ENCODE peak calls at places on chromosomes 6 and 20, in eight cellular contexts. I is stimulated activated CD4-positive, alpha-beta T cell treated with anti-CD3 and anti-CD28 coated beads, Interleukin-1b, Interleukin-23, amount 100 ng/mL, for 24 hours; E is PC-9; R is substantia nigra; Y is stimulated activated naive CD4-positive, alpha-beta T cell; X is activated T-cell treated with anti-CD3 and anti-CD28 coated beads, Interleukin-2, amount 50 U/mL, for 24 hours; G is left lobe of liver; L is HFF-Myc. P is an unnamed sample.

GRCh38 chr6:137313928-137314855 is 95.0 kb upstream of the IFNGR1 start:
- DNase-seq in I (peak; percentile 48), E (peak; percentile 23), R (peak; percentile 51), Y (peak; percentile 47), X (peak; percentile 75), G (peak; percentile 55), L (peak; percentile 27), P (peak; percentile 40)

GRCh38 chr20:23889775-23890187 is 10.2 kb upstream of the CST5 start:
- DNase-seq in I (peak; percentile 32), E (peak; percentile 83), R (peak; percentile 41), Y (peak; percentile 29), X (peak; percentile 66), G (peak; percentile 70), L (peak; percentile 17), P (peak; percentile 24)

GRCh38 chr6:139647001-139647400 is 272.6 kb upstream of the CITED2 start:
- DNase-seq in I (no peak), E (no peak), R (no peak), Y (no peak), X (no peak), G (no peak), L (no peak), P (no peak)

GRCh38 chr6:87907521-87907920 is 140.1 kb upstream of the SPACA1 start:
- DNase-seq in I (no peak), E (no peak), R (no peak), Y (no peak), X (no peak), G (no peak), L (no peak), P (no peak)

GRCh38 chr20:47031028-47031427 is 136.4 kb downstream of the EYA2 start:
- DNase-seq in I (no peak), E (no peak), R (no peak), Y (no peak), X (no peak), G (no peak), L (no peak), P (no peak)

GRCh38 chr20:33640287-33640686 is 21.8 kb upstream of the C20orf144 start:
- DNase-seq in I (no peak), E (no peak), R (no peak), Y (no peak), X (no peak), G (no peak), L (no peak), P (no peak)

GRCh38 chr20:38536310-38536709 is 44.7 kb upstream of the ADIG start:
- DNase-seq in I (no peak), E (no peak), R (no peak), Y (no peak), X (no peak), G (no peak), L (peak; percentile 22), P (no peak)

GRCh38 chr6:100719883-100720682 is 161.0 kb downstream of the ASCC3 start:
- DNase-seq in I (no peak), E (no peak), R (no peak), Y (no peak), X (no peak), G (no peak), L (peak; percentile 4), P (no peak)

GRCh38 chr20:24938498-24938897 is 10.6 kb upstream of the CST7 start:
- DNase-seq in I (no peak), E (no peak), R (no peak), Y (no peak), X (no peak), G (no peak), L (no peak), P (no peak)

GRCh38 chr6:135693971-135694370 is 157.5 kb upstream of the PDE7B start:
- DNase-seq in I (no peak), E (no peak), R (no peak), Y (no peak), X (no peak), G (no peak), L (no peak), P (no peak)

GRCh38 chr20:8043687-8044278 is 24.2 kb upstream of the TMX4 start:
- DNase-seq in I (no peak), E (peak; percentile 12), R (no peak), Y (no peak), X (no peak), G (no peak), L (peak; percentile 35), P (no peak)

GRCh38 chr20:39309458-39309857 is 347.3 kb downstream of the DHX35 start:
- DNase-seq in I (no peak), E (no peak), R (no peak), Y (no peak), X (no peak), G (no peak), L (no peak), P (no peak)

GRCh38 chr6:44309631-44310030 is 3.5 kb downstream of the AARS2 start:
- DNase-seq in I (no peak), E (no peak), R (no peak), Y (no peak), X (no peak), G (no peak), L (no peak), P (no peak)

GRCh38 chr20:9460518-9460917 is 53.9 kb upstream of the LAMP5 start:
- DNase-seq in I (no peak), E (peak; percentile 23), R (no peak), Y (no peak), X (no peak), G (no peak), L (no peak), P (no peak)

GRCh38 chr6:159654483-159655098 is 38.5 kb downstream of the SOD2 start:
- DNase-seq in I (no peak), E (no peak), R (no peak), Y (no peak), X (no peak), G (no peak), L (peak; percentile 39), P (no peak)

GRCh38 chr20:21395666-21396044 is 1.7 kb downstream of the NKX2-4 start:
- DNase-seq in I (no peak), E (no peak), R (no peak), Y (peak; percentile 41), X (peak; percentile 65), G (no peak), L (no peak), P (no peak)

GRCh38 chr20:10200329-10200728 is 18.3 kb upstream of the SNAP25 start:
- DNase-seq in I (no peak), E (no peak), R (no peak), Y (no peak), X (no peak), G (no peak), L (no peak), P (no peak)

GRCh38 chr6:116557863-116558262 is 4.3 kb downstream of the CALHM4 start:
- DNase-seq in I (no peak), E (peak; percentile 60), R (no peak), Y (no peak), X (no peak), G (no peak), L (peak; percentile 97), P (no peak)

GRCh38 chr20:17504326-17504897 is 26.8 kb downstream of the BFSP1 start:
- DNase-seq in I (no peak), E (peak; percentile 17), R (no peak), Y (no peak), X (peak; percentile 57), G (peak; percentile 52), L (no peak), P (no peak)

GRCh38 chr6:2133718-2134310 is 111.6 kb downstream of the GMDS start:
- DNase-seq in I (no peak), E (no peak), R (no peak), Y (no peak), X (no peak), G (no peak), L (no peak), P (no peak)

GRCh38 chr6:26088344-26088743 is 1.1 kb downstream of the HFE start:
- DNase-seq in I (no peak), E (no peak), R (no peak), Y (no peak), X (no peak), G (no peak), L (no peak), P (no peak)

GRCh38 chr6:7673063-7673536 is 52.8 kb upstream of the BMP6 start:
- DNase-seq in I (no peak), E (peak; percentile 83), R (no peak), Y (no peak), X (no peak), G (no peak), L (peak; percentile 29), P (no peak)

GRCh38 chr6:14905201-14905600 is 340.7 kb upstream of the JARID2 start:
- DNase-seq in I (no peak), E (no peak), R (no peak), Y (no peak), X (no peak), G (no peak), L (no peak), P (no peak)

GRCh38 chr6:151257984-151258445 is 18.2 kb downstream of the AKAP12 start:
- DNase-seq in I (no peak), E (no peak), R (no peak), Y (no peak), X (no peak), G (no peak), L (no peak), P (no peak)

GRCh38 chr20:33009214-33010132 is 2.0 kb downstream of the BPIFB2 start:
- DNase-seq in I (no peak), E (no peak), R (no peak), Y (no peak), X (no peak), G (no peak), L (no peak), P (no peak)

GRCh38 chr6:45886776-45887175 is 128.9 kb downstream of the CLIC5 start:
- DNase-seq in I (no peak), E (no peak), R (no peak), Y (no peak), X (no peak), G (no peak), L (no peak), P (no peak)

GRCh38 chr20:47857994-47858557 is 72.8 kb upstream of the SULF2 start:
- DNase-seq in I (no peak), E (peak; percentile 51), R (no peak), Y (no peak), X (no peak), G (no peak), L (no peak), P (no peak)

GRCh38 chr20:50190251-50191064 is at the start of gene CEBPB:
- DNase-seq in I (peak; percentile 79), E (peak; percentile 95), R (peak; percentile 64), Y (peak; percentile 76), X (peak; percentile 91), G (peak; percentile 97), L (no peak), P (peak; percentile 63)

GRCh38 chr6:154995241-154996162 is at the start of gene TIAM2:
- DNase-seq in I (peak; percentile 27), E (peak; percentile 31), R (no peak), Y (no peak), X (peak; percentile 65), G (no peak), L (no peak), P (no peak)

GRCh38 chr6:17473554-17473953 is 80.2 kb downstream of the CAP2 start:
- DNase-seq in I (no peak), E (no peak), R (no peak), Y (no peak), X (no peak), G (no peak), L (no peak), P (no peak)

GRCh38 chr6:43828711-43829110 is 58.7 kb downstream of the VEGFA start:
- DNase-seq in I (no peak), E (no peak), R (no peak), Y (no peak), X (no peak), G (no peak), L (no peak), P (no peak)

GRCh38 chr20:39264506-39265172 is 302.5 kb downstream of the DHX35 start:
- DNase-seq in I (peak; percentile 4), E (peak; percentile 43), R (no peak), Y (no peak), X (peak; percentile 39), G (peak; percentile 58), L (peak; percentile 52), P (no peak)